ENCODE peak calls at places on chromosomes 4 and X, in seven cellular contexts. U, E, L, R, F, O and B are unnamed samples.

GRCh38 chr4:99219072-99219471 is at the start of gene ADH6:
- DNase-seq in U (no peak), E (no peak), L (no peak), R (no peak), F (no peak), O (no peak), B (no peak)

GRCh38 chr4:20305976-20306375 is 54.3 kb downstream of the SLIT2 start:
- DNase-seq in U (no peak), E (no peak), L (no peak), R (peak; percentile 64), F (no peak), O (no peak), B (no peak)

GRCh38 chr4:175531405-175532091 is 280.5 kb downstream of the GPM6A start:
- DNase-seq in U (no peak), E (no peak), L (no peak), R (no peak), F (no peak), O (no peak), B (no peak)

GRCh38 chr4:66108898-66109297 is 438.6 kb upstream of the EPHA5 start:
- DNase-seq in U (no peak), E (no peak), L (no peak), R (no peak), F (no peak), O (no peak), B (no peak)

GRCh38 chr4:77193511-77194236 is 36.7 kb downstream of the CCNG2 start:
- DNase-seq in U (no peak), E (no peak), L (no peak), R (no peak), F (peak; percentile 55), O (no peak), B (no peak)

GRCh38 chr4:1850276-1850675 is 5.7 kb downstream of the LETM1 start:
- DNase-seq in U (no peak), E (no peak), L (no peak), R (no peak), F (no peak), O (no peak), B (no peak)

GRCh38 chrX:39764441-39764914 is 333.3 kb downstream of the BCOR start:
- DNase-seq in U (no peak), E (no peak), L (no peak), R (peak; percentile 57), F (no peak), O (no peak), B (no peak)

GRCh38 chr4:110620352-110621327 is 2.2 kb downstream of the PITX2 start:
- DNase-seq in U (peak; percentile 77), E (no peak), L (no peak), R (peak; percentile 27), F (no peak), O (no peak), B (no peak)

GRCh38 chr4:153113061-153113837 is 91.0 kb upstream of the TRIM2 start:
- DNase-seq in U (no peak), E (no peak), L (no peak), R (peak; percentile 58), F (no peak), O (no peak), B (peak; percentile 49)

GRCh38 chrX:119015407-119016242 is 41.2 kb downstream of the LONRF3 start:
- DNase-seq in U (no peak), E (peak; percentile 81), L (peak; percentile 3), R (peak; percentile 81), F (peak; percentile 24), O (peak; percentile 55), B (no peak)

DNA sequence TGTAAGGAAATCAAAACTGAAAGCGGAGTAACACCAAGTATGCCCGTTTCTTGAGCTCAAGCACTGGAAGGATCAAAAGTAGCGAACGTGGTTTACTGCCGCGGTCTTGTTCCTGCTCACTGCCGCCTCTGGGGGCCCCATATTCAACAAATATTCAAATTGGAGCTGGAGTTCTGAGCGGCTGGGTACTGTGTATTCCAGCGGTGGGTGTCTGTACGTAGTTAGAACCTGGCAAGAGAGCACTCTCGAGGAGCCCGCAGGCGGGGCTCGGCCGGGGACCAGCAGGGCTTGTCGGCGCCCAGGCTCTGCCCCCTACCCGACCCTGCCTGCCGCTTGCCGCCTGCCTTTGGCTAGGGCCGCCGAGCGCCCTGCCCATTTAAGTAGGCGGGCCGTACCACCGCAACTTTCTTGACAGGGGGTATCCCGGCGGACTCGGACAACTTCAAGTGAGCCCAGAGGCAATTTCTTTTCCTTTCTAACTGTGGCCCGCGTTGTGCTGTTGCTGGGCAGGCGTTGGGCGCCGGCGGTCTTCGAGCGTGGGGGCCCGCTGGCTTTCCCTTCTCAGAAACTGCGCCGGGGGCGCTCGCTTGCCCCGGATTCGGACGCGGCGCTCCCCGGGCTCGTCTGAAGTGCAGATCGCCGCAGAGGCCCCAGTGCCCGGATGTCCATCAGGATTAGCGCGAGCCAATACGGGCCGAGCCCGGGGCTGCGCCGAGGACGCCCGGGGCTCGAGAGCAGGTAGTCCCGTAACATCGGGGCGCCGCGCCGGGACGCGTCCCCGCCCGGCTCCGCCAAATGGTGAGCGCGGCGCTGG is 71.9 kb downstream of the AFF1 start:
- DNase-seq in U (peak; percentile 93), E (peak; percentile 76), L (peak; percentile 58), R (peak; percentile 97), F (peak; percentile 88), O (peak; percentile 84), B (peak; percentile 97)
- TF ChIP-seq CTCF in U (no peak), E (no peak), L (peak; percentile 6), R (peak; percentile 41), F (no peak), O (peak; percentile 32), B (peak; percentile 44)

GRCh38 chrX:30713061-30713525 is 59.9 kb downstream of the GK start:
- DNase-seq in U (peak; percentile 45), E (peak; percentile 15), L (peak; percentile 16), R (peak; percentile 79), F (peak; percentile 34), O (no peak), B (no peak)

GRCh38 chrX:30712214-30712613 is 59.0 kb downstream of the GK start:
- DNase-seq in U (no peak), E (no peak), L (no peak), R (no peak), F (no peak), O (no peak), B (no peak)

GRCh38 chrX:30715976-30716375 is 62.8 kb downstream of the GK start:
- DNase-seq in U (no peak), E (no peak), L (no peak), R (no peak), F (no peak), O (no peak), B (no peak)

DNA sequence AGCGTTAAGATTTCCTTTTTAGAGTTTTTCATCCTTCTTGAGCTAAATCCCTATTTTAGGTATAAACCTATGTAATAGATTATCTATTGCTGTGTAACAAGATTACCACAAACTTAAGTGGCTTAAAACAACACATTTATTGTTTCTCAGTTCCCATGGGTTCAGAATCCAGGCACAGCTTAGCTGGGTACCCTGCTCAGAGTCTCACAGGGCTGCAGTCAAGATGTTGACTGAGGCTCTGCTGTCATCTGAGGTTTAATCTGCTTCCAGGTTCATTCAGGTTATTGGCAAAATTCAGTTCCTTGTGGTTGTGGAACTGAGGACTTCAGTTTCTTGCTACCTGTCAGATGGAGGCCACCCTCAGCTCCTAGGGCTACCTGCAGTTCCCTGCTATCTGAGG is 60.9 kb downstream of the GK start:
- DNase-seq in U (no peak), E (no peak), L (no peak), R (no peak), F (no peak), O (no peak), B (no peak)
- TF ChIP-seq CTCF in U (no peak), E (no peak), L (no peak), R (no peak), F (no peak), O (no peak), B (no peak)

GRCh38 chrX:116198235-116198634 is 27.7 kb downstream of the AGTR2 start:
- DNase-seq in U (no peak), E (no peak), L (no peak), R (no peak), F (no peak), O (no peak), B (no peak)

GRCh38 chrX:116194649-116195048 is 24.1 kb downstream of the AGTR2 start:
- DNase-seq in U (no peak), E (no peak), L (no peak), R (no peak), F (no peak), O (no peak), B (no peak)

GRCh38 chrX:116198810-116199209 is 28.3 kb downstream of the AGTR2 start:
- DNase-seq in U (no peak), E (no peak), L (no peak), R (peak; percentile 0), F (no peak), O (no peak), B (no peak)
- TF ChIP-seq CTCF in U (peak; percentile 36), E (no peak), L (no peak), R (no peak), F (no peak), O (no peak), B (no peak)

GRCh38 chr4:117400039-117400835 is 314.9 kb upstream of the TRAM1L1 start:
- DNase-seq in U (no peak), E (peak; percentile 2), L (peak; percentile 5), R (peak; percentile 66), F (no peak), O (peak; percentile 79), B (no peak)
- TF ChIP-seq CTCF in U (no peak), E (no peak), L (no peak), R (no peak), F (no peak), O (no peak), B (no peak)

GRCh38 chrX:106404512-106404911 is 207.3 kb upstream of the RADX start:
- DNase-seq in U (no peak), E (no peak), L (no peak), R (no peak), F (no peak), O (no peak), B (no peak)
- TF ChIP-seq CTCF in U (no peak), E (no peak), L (no peak), R (peak; percentile 13), F (no peak), O (peak; percentile 58), B (no peak)

GRCh38 chr4:158490629-158491028 is 31.1 kb upstream of the RXFP1 start:
- DNase-seq in U (no peak), E (no peak), L (no peak), R (no peak), F (no peak), O (no peak), B (no peak)

GRCh38 chr4:158500054-158500453 is 21.6 kb upstream of the RXFP1 start:
- DNase-seq in U (no peak), E (no peak), L (no peak), R (no peak), F (no peak), O (no peak), B (no peak)

GRCh38 chr4:158496030-158496741 is 25.5 kb upstream of the RXFP1 start:
- DNase-seq in U (peak; percentile 77), E (no peak), L (no peak), R (peak; percentile 20), F (no peak), O (no peak), B (no peak)
- TF ChIP-seq CTCF in U (peak; percentile 75), E (peak; percentile 46), L (peak; percentile 26), R (peak; percentile 52), F (no peak), O (peak; percentile 73), B (peak; percentile 38)

DNA sequence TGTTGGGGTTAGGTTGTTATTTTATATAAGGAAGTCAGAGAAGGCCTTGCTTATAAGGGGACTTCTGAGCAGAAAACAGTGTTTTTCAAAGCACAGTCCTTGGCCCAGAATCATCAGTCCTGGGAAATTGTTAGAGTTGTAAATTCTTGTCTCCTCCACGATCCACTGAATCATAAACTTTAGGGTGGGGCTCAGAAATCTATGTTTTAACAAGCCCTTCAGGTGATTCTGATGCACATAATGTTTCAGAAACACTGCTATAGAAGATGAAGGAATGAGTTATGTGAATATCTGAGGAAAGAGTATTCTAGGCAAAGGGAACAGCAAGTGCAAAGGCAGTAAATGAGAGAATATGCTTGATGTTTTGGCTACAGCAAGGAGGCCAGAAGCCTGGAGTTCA is 121.8 kb downstream of the COL4A6 start:
- DNase-seq in U (no peak), E (no peak), L (no peak), R (no peak), F (no peak), O (no peak), B (no peak)
- TF ChIP-seq CTCF in U (no peak), E (no peak), L (no peak), R (no peak), F (no peak), O (no peak), B (no peak)